ENCODE peak calls at places on chromosome X, in eight cellular contexts. Y, F, Z, M, V, A, Q and W are unnamed samples.
A peak's percentile ranks its signal among the peaks of the same experiment; 100 is the strongest.

GRCh38 chrX:11908371-11908770 is 150.3 kb downstream of the MSL3 start:
- DNase-seq in A (no peak), M (peak; percentile 49), Z (no peak), Y (no peak), F (peak; percentile 36), Q (no peak), V (no peak), W (peak; percentile 32)

GRCh38 chrX:121455890-121456289 is 408.5 kb downstream of the GLUD2 start:
- DNase-seq in V (no peak), A (no peak), Q (no peak), Y (no peak), F (no peak), M (no peak), Z (no peak), W (no peak)

GRCh38 chrX:19799319-19800182 is 87.8 kb downstream of the SH3KBP1 start:
- DNase-seq in Z (peak; percentile 48), V (no peak), Y (peak; percentile 7), F (peak; percentile 70), A (no peak), M (no peak), Q (no peak), W (peak; percentile 55)

GRCh38 chrX:134932528-134933217 is 58.1 kb upstream of the SMIM10 start:
- DNase-seq in Y (no peak), V (no peak), A (no peak), M (no peak), Q (no peak), F (no peak), Z (no peak), W (no peak)

GRCh38 chrX:45295587-45295986 is 94.9 kb upstream of the DIPK2B start:
- DNase-seq in Z (peak; percentile 42), F (no peak), M (peak; percentile 6), Q (no peak), V (no peak), Y (no peak), A (no peak), W (peak; percentile 74)

GRCh38 chrX:84187501-84188319 is at the start of gene RPS6KA6:
- DNase-seq in V (peak; percentile 69), Z (no peak), F (no peak), Y (no peak), M (no peak), Q (no peak), A (peak; percentile 0), W (peak; percentile 29)

GRCh38 chrX:30282527-30282926 is 26.7 kb downstream of the NR0B1 start:
- DNase-seq in A (no peak), Y (no peak), F (no peak), V (no peak), M (no peak), Z (no peak), Q (no peak), W (peak; percentile 1)

GRCh38 chrX:99397879-99398278 is 1012.2 kb downstream of the PCDH19 start:
- DNase-seq in A (no peak), V (no peak), Z (no peak), M (no peak), Q (no peak), F (no peak), Y (no peak), W (no peak)

GRCh38 chrX:154083134-154083517 is 14.4 kb downstream of the MECP2 start:
- DNase-seq in Q (no peak), Y (no peak), A (no peak), M (no peak), Z (no peak), V (no peak), F (no peak), W (peak; percentile 79)

GRCh38 chrX:69038188-69038587 is 127.1 kb downstream of the PJA1 start:
- DNase-seq in M (no peak), V (peak; percentile 16), F (no peak), A (no peak), Z (no peak), Q (no peak), Y (no peak), W (no peak)

GRCh38 chrX:1767026-1767425 is 152.2 kb downstream of the ASMT start:
- DNase-seq in A (no peak), Y (no peak), Z (no peak), Q (no peak), F (no peak), V (no peak), M (no peak), W (no peak)

GRCh38 chrX:112852850-112853249 is 12.2 kb upstream of the AMOT start:
- DNase-seq in F (no peak), Z (no peak), Q (no peak), M (no peak), V (no peak), Y (no peak), A (no peak), W (no peak)

GRCh38 chrX:46340696-46341095 is 204.5 kb downstream of the ZNF674 start:
- DNase-seq in F (peak; percentile 0), A (no peak), Z (no peak), V (no peak), Y (no peak), Q (no peak), M (no peak), W (peak; percentile 1)

GRCh38 chrX:136055651-136056221 is 70.5 kb downstream of the SLC9A6 start:
- DNase-seq in V (peak; percentile 88), M (peak; percentile 21), Q (no peak), Z (no peak), F (no peak), A (no peak), Y (peak; percentile 25), W (peak; percentile 86)

GRCh38 chrX:150256297-150256650 is 106.8 kb upstream of the MAMLD1 start:
- DNase-seq in F (no peak), Q (no peak), Z (no peak), A (no peak), Y (no peak), M (no peak), V (peak; percentile 12), W (no peak)